ENCODE peak calls at places on chromosome 17, in eight cellular contexts. I, Z, E, C, S, V, H and J are unnamed samples.

GRCh38 chr17:40106760-40107265 is 6.4 kb upstream of the NR1D1 start:
- DNase-seq in I (no peak), Z (no peak), E (no peak), C (no peak), S (no peak), V (peak), H (no peak), J (no peak)

GRCh38 chr17:45021607-45022287 is 29.7 kb downstream of the DCAKD start:
- DNase-seq in I (peak), Z (peak), E (peak), C (peak), S (peak), V (peak), H (peak), J (peak)

GRCh38 chr17:42405963-42406495 is 17.0 kb downstream of the CAVIN1 start:
- DNase-seq in I (peak), Z (peak), E (peak), C (peak), S (peak), V (peak), H (peak), J (peak)

GRCh38 chr17:73289549-73290254 is 22.1 kb downstream of the CDC42EP4 start:
- DNase-seq in I (no peak), Z (no peak), E (no peak), C (no peak), S (no peak), V (no peak), H (no peak), J (no peak)

GRCh38 chr17:16407911-16408588 is 7.3 kb upstream of the TRPV2 start:
- DNase-seq in I (peak), Z (peak), E (peak), C (no peak), S (peak), V (peak), H (no peak), J (no peak)

GRCh38 chr17:79832211-79833109 is 6.8 kb downstream of the CBX4 start:
- DNase-seq in I (peak), Z (peak), E (peak), C (peak), S (no peak), V (no peak), H (no peak), J (peak)

GRCh38 chr17:596763-597644 is 117.6 kb downstream of the VPS53 start:
- DNase-seq in I (no peak), Z (no peak), E (no peak), C (no peak), S (no peak), V (peak), H (no peak), J (no peak)

GRCh38 chr17:55321507-55322064 is 56.8 kb downstream of the HLF start:
- DNase-seq in I (no peak), Z (no peak), E (no peak), C (no peak), S (no peak), V (no peak), H (no peak), J (no peak)

GRCh38 chr17:72176516-72176851 is 55.7 kb downstream of the SOX9 start:
- DNase-seq in I (no peak), Z (no peak), E (no peak), C (no peak), S (no peak), V (no peak), H (no peak), J (no peak)

GRCh38 chr17:32276217-32276616 is 10.6 kb downstream of the RHBDL3 start:
- DNase-seq in I (no peak), Z (no peak), E (no peak), C (no peak), S (no peak), V (no peak), H (no peak), J (no peak)
- H3K27ac ChIP-seq in I (no peak), Z (no peak), E (peak), C (no peak), S (no peak), V (no peak), H (no peak), J (no peak)

DNA sequence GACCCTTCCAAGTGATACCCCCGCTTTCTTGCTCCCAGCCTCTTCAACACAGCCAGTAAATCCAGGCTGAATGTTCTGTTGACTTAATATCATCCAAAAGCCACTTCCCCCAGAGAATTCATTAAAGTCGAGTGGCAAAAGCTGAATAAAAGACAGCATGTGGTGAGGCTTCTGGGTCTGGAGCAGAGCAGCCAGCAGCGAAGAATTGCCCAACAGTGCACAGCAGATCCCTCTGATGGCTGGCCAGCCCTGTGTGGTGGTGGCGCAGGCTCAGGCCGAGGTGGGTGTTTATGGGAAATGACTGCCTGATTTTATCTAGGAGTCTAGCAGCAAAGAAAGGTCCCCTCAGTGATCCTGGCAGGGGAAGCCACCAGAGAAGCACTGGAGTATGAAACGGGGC is 30.3 kb upstream of the RCVRN start:
- DNase-seq in I (no peak), Z (no peak), E (no peak), C (no peak), S (no peak), V (peak), H (no peak), J (no peak)
- H3K27ac ChIP-seq in I (peak), Z (no peak), E (no peak), C (no peak), S (no peak), V (no peak), H (no peak), J (no peak)

GRCh38 chr17:3970668-3971067 is 6.4 kb upstream of the ATP2A3 start:
- DNase-seq in I (no peak), Z (no peak), E (no peak), C (no peak), S (no peak), V (no peak), H (no peak), J (no peak)

GRCh38 chr17:3972931-3973330 is 8.7 kb upstream of the ATP2A3 start:
- DNase-seq in I (no peak), Z (no peak), E (no peak), C (no peak), S (no peak), V (no peak), H (no peak), J (peak)

GRCh38 chr17:3974138-3974687 is 10.0 kb upstream of the ATP2A3 start:
- DNase-seq in I (no peak), Z (no peak), E (no peak), C (no peak), S (no peak), V (no peak), H (no peak), J (no peak)

GRCh38 chr17:3973498-3974137 is 9.4 kb upstream of the ATP2A3 start:
- DNase-seq in I (no peak), Z (no peak), E (no peak), C (no peak), S (no peak), V (no peak), H (no peak), J (no peak)

GRCh38 chr17:3972281-3972731 is 8.1 kb upstream of the ATP2A3 start:
- DNase-seq in I (no peak), Z (no peak), E (no peak), C (no peak), S (no peak), V (no peak), H (no peak), J (peak)
- H3K27ac ChIP-seq in I (no peak), Z (no peak), E (no peak), C (no peak), S (no peak), V (no peak), H (no peak), J (peak)

DNA sequence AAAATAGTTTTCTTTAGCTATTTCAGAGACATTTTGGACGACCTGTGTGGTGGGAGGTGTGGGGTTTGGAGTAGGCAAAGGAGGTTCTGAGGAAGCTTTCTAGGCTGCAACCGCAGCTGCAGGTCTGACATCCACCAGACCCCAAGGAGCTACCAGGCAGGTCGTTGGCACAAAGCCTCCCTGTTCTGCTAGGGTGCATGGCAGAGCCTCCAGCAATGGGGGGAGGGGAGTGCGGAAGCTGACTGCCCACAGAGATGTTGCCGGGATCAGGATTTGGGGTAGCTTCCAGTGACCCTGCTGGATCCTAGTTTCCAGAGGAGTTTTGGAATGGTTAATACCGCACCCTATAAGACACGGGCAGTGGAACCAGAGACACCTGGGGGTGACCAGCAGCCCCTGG is 58.4 kb downstream of the RAP1GAP2 start:
- DNase-seq in I (no peak), Z (no peak), E (peak), C (no peak), S (no peak), V (no peak), H (no peak), J (no peak)
- H3K27ac ChIP-seq in I (peak), Z (no peak), E (no peak), C (no peak), S (no peak), V (no peak), H (no peak), J (no peak)

GRCh38 chr17:61496174-61496956 is 44.1 kb downstream of the TBX4 start:
- DNase-seq in I (no peak), Z (no peak), E (no peak), C (no peak), S (no peak), V (no peak), H (no peak), J (no peak)
- H3K27ac ChIP-seq in I (peak), Z (no peak), E (no peak), C (no peak), S (no peak), V (no peak), H (no peak), J (no peak)

DNA sequence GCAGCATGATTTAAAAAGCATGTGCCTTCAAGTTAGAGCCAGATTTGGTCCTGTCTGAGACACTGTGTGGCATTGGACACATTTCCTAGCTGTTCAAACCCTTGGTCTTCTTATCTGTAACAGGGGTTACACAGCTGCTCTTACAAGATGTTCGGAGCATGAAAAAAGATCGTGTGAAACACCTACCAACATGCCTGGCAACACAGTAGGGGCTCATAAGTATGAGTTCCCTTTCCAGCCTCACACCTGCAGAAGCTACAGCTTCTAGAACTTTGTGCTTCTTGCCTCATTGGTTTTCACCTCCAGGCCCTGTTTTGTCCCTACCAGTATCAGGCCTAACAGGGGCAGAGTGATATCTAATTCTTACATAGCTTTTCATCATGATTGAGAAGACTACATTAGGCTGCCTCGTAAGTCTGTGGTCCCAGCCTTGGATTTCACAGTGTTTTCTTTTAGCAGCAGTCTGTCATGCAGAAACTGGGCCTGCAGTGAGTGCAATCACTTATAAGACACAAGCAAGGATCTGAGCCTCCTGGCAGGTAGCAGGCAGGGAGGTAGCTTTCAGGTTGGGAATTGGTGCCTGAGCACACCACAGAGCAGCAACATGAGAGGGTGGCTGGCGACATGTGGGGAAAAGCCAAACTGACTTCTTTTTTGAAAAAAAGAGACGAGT is 78.8 kb downstream of the CCDC182 start:
- DNase-seq in I (no peak), Z (peak), E (peak), C (no peak), S (no peak), V (no peak), H (no peak), J (no peak)
- H3K27ac ChIP-seq in I (no peak), Z (no peak), E (peak), C (no peak), S (no peak), V (no peak), H (no peak), J (peak)

DNA sequence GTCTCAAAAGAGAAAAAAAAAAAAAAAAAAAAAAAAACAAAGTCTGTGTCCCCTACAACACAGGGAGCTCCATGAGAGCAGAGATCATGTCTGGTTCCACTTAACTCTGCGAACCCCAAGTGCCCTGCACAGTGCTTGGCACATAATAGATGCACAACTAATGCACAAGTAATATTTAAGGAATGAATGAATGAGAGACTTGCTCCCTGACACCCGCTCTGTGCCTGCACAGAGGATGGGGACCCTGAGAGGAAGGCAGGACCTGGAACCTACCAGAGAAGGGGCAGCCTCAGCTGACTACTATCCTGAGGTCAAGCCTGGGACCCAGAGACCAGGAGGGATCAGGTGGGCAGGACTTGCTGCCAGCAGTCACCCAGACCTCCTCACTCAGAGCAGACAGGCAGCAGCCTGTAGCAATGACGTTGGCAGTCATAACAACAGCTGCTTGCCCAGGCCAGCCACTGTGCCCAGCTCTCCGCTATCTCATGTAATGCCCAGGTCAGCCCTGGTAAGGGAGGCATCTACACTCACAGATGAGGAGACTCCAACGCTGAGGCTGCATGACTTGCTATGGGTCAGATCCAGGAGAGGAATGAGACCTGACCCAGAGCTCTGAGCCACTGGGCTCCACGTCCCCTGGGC is 2.9 kb downstream of the MYO15A start:
- DNase-seq in I (no peak), Z (no peak), E (no peak), C (no peak), S (no peak), V (no peak), H (no peak), J (no peak)
- H3K27ac ChIP-seq in I (no peak), Z (no peak), E (no peak), C (no peak), S (no peak), V (no peak), H (no peak), J (no peak)

GRCh38 chr17:3030096-3030495 is 33.3 kb downstream of the OR1D5 start:
- DNase-seq in I (no peak), Z (no peak), E (no peak), C (no peak), S (no peak), V (peak), H (no peak), J (no peak)
- H3K27ac ChIP-seq in I (no peak), Z (no peak), E (no peak), C (no peak), S (no peak), V (no peak), H (no peak), J (no peak)

DNA sequence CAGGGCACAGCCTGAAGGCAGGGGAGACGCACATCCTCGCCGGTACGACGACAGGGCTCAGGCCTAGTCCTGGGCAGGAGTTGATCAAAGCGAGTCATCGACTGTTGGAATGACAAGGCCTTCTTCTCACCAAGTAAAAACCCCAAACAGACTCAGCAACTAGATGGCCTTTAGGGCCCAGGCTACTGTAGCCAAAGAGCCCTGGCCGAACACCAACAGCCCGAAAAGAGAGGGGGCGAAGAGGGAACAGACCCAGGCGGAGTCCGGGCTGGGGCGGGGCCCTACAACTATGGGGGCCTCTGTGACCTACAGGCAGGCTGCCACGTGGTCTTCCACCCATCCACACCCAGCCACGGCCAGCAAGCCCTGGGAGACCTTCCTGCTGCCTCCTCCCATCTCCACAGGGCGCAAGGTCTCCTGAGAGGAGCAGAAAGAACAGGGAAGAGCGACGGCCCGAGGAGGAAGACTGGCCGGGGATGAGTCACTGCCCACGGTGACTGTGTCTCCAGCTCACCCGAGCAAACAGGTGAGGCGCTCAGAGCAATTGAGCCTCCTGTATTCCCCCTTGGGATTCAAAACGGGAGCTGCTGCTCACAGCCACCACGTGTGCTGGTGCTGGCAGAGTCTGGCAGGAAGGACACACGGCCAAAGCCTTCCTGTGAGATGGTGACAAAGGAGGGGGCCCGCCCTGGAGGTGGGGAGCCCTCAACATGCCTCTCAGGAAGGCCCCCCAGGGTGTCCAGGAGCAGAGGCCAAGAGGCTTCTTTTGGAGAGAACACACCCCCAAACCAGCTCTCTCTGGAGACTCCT is 17.7 kb downstream of the SLC16A3 start:
- DNase-seq in I (peak), Z (no peak), E (peak), C (no peak), S (no peak), V (peak), H (no peak), J (no peak)
- H3K27ac ChIP-seq in I (peak), Z (no peak), E (peak), C (peak), S (peak), V (peak), H (peak), J (no peak)